ENCODE peak calls at places on chromosomes 11 and 22, in four cellular contexts. K, A, R and D are unnamed samples. For H3K36me3, the result is how much of the 10 kb centered on the place peaks cover.

GRCh38 chr11:68659158-68659921 is 25.0 kb upstream of the GAL start:
- DNase-seq in K (peak), A (peak), R (peak), D (peak)

GRCh38 chr11:29293825-29294224 is 723.0 kb downstream of the KCNA4 start:
- DNase-seq in K (peak), A (no peak), R (no peak), D (no peak)

GRCh38 chr11:70532066-70532440 is 133.7 kb downstream of the CTTN start:
- DNase-seq in K (peak), A (no peak), R (no peak), D (no peak)

GRCh38 chr11:3123761-3124733 is 41.1 kb downstream of the OSBPL5 start:
- DNase-seq in K (peak), A (peak), R (peak), D (peak)

GRCh38 chr11:16154715-16155396 is 201.5 kb downstream of the SOX6 start:
- DNase-seq in K (no peak), A (no peak), R (peak), D (no peak)

GRCh38 chr11:83625336-83625735 is 339.2 kb upstream of the CCDC90B start:
- DNase-seq in K (no peak), A (no peak), R (no peak), D (no peak)

GRCh38 chr11:110355011-110355744 is 58.8 kb upstream of the RDX start:
- DNase-seq in K (no peak), A (no peak), R (no peak), D (peak)

GRCh38 chr22:24592144-24592845 is 578 bp downstream of the LRRC75B start:
- DNase-seq in K (no peak), A (no peak), R (no peak), D (no peak)

GRCh38 chr11:47409440-47410403 is 1.3 kb downstream of the SLC39A13 start:
- DNase-seq in K (no peak), A (no peak), R (no peak), D (no peak)

GRCh38 chr11:117641008-117641915 is 155.8 kb downstream of the DSCAML1 start:
- DNase-seq in K (no peak), A (no peak), R (no peak), D (no peak)

GRCh38 chr11:11435673-11436072 is 82.6 kb upstream of the CSNK2A3 start:
- DNase-seq in K (no peak), A (no peak), R (no peak), D (no peak)

GRCh38 chr11:75652936-75653335 is 15.9 kb downstream of the MAP6 start:
- DNase-seq in K (no peak), A (no peak), R (no peak), D (no peak)

GRCh38 chr22:50548046-50548912 is 2.6 kb downstream of the KLHDC7B start:
- DNase-seq in K (no peak), A (no peak), R (no peak), D (no peak)

GRCh38 chr11:122229078-122229477 is 113.1 kb upstream of the BLID start:
- DNase-seq in K (peak), A (no peak), R (no peak), D (no peak)

GRCh38 chr22:24066872-24067271 is 55.8 kb downstream of the CABIN1 start:
- DNase-seq in K (no peak), A (no peak), R (no peak), D (no peak)

GRCh38 chr22:32053165-32053755 is 10.2 kb downstream of the SLC5A1 start:
- DNase-seq in K (no peak), A (no peak), R (no peak), D (no peak)

GRCh38 chr11:96097844-96098421 is 174.0 kb upstream of the MTMR2 start:
- DNase-seq in K (peak), A (no peak), R (no peak), D (no peak)

GRCh38 chr11:44097821-44098220 is 2.3 kb downstream of the EXT2 start:
- DNase-seq in K (peak), A (no peak), R (no peak), D (no peak)

GRCh38 chr11:1481483-1481825 is 5.1 kb downstream of the MOB2 start:
- DNase-seq in K (no peak), A (no peak), R (no peak), D (no peak)

GRCh38 chr22:17269224-17269606 is 50.0 kb upstream of the ADA2 start:
- DNase-seq in K (no peak), A (no peak), R (no peak), D (no peak)

GRCh38 chr22:48238018-48238915 is 1475.8 kb downstream of the TBC1D22A start:
- DNase-seq in K (no peak), A (no peak), R (no peak), D (peak)

GRCh38 chr11:93089474-93090102 is 108.2 kb downstream of the SLC36A4 start:
- DNase-seq in K (peak), A (no peak), R (no peak), D (no peak)

GRCh38 chr22:23130697-23131096 is 11.1 kb downstream of the RSPH14 start:
- DNase-seq in K (no peak), A (no peak), R (no peak), D (no peak)

GRCh38 chr11:78045851-78046485 is 17.7 kb upstream of the THRSP start:
- DNase-seq in K (peak), A (peak), R (no peak), D (peak)

GRCh38 chr22:25736378-25737011 is 5.5 kb upstream of the MYO18B start:
- DNase-seq in K (no peak), A (no peak), R (no peak), D (peak)

GRCh38 chr11:121394785-121395184 is 57.3 kb upstream of the SORL1 start:
- DNase-seq in K (no peak), A (no peak), R (no peak), D (no peak)

GRCh38 chr11:69642549-69642912 is 1.6 kb downstream of the CCND1 start:
- DNase-seq in K (no peak), A (no peak), R (no peak), D (no peak)

GRCh38 chr11:35192347-35192746 is 53.4 kb downstream of the CD44 start:
- DNase-seq in K (peak), A (peak), R (no peak), D (no peak)

GRCh38 chr11:17752144-17752543 is 17.6 kb downstream of the KCNC1 start:
- DNase-seq in K (no peak), A (no peak), R (no peak), D (no peak)

GRCh38 chr11:58391879-58392278 is 14.8 kb downstream of the OR5B3 start:
- DNase-seq in K (peak), A (no peak), R (no peak), D (no peak)

GRCh38 chr22:44045171-44045570 is 21.1 kb downstream of the PARVB start:
- DNase-seq in K (peak), A (no peak), R (no peak), D (no peak)

GRCh38 chr11:59289356-59289755 is 69.3 kb upstream of the OR5AN1 start:
- DNase-seq in K (no peak), A (no peak), R (no peak), D (no peak)

GRCh38 chr11:130522284-130522961 is 74.0 kb downstream of the ADAMTS15 start:
- DNase-seq in K (peak), A (peak), R (peak), D (peak)

GRCh38 chr22:44821741-44822425 is 69.5 kb downstream of the ARHGAP8 start:
- DNase-seq in K (no peak), A (no peak), R (no peak), D (no peak)

GRCh38 chr11:44030276-44030932 is 17.4 kb upstream of the ACCSL start:
- DNase-seq in K (peak), A (no peak), R (no peak), D (peak)

GRCh38 chr11:8477151-8477550 is 116.9 kb downstream of the STK33 start:
- DNase-seq in K (no peak), A (no peak), R (no peak), D (no peak)

GRCh38 chr22:29311468-29312217 is 3.9 kb downstream of the RASL10A start:
- DNase-seq in K (no peak), A (no peak), R (no peak), D (no peak)

GRCh38 chr11:73381589-73381988 is 5.4 kb downstream of the RELT start:
- DNase-seq in K (no peak), A (no peak), R (no peak), D (no peak)

GRCh38 chr11:64726211-64726641 is 3.2 kb upstream of the NRXN2 start:
- DNase-seq in K (no peak), A (no peak), R (no peak), D (no peak)

GRCh38 chr11:57322881-57323467 is 1.8 kb downstream of the TNKS1BP1 start:
- DNase-seq in K (no peak), A (no peak), R (no peak), D (no peak)
- H3K36me3 ChIP-seq in K (under half), A (under half), R (under half), D (under half)

GRCh38 chr11:66749091-66749490 is 20.1 kb upstream of the SPTBN2 start:
- DNase-seq in K (no peak), A (no peak), R (no peak), D (no peak)

GRCh38 chr11:66745356-66746235 is 16.6 kb upstream of the SPTBN2 start:
- DNase-seq in K (no peak), A (no peak), R (no peak), D (peak)

GRCh38 chr11:66743271-66743968 is 14.4 kb upstream of the SPTBN2 start:
- DNase-seq in K (no peak), A (no peak), R (no peak), D (peak)

GRCh38 chr11:66747480-66747879 is 18.5 kb upstream of the SPTBN2 start:
- DNase-seq in K (no peak), A (no peak), R (no peak), D (no peak)

GRCh38 chr11:66744485-66745355 is 15.7 kb upstream of the SPTBN2 start:
- DNase-seq in K (peak), A (peak), R (no peak), D (peak)
- TF ChIP-seq CTCF in K (no peak), A (no peak), R (no peak), D (no peak)

GRCh38 chr22:42630901-42631602 is 9.3 kb downstream of the ATP5MGL start:
- DNase-seq in K (no peak), A (no peak), R (no peak), D (no peak)
- H3K36me3 ChIP-seq in K (half or more), A (under half), R (under half), D (half or more)

GRCh38 chr22:19085233-19086043 is 36.8 kb downstream of the DGCR2 start:
- DNase-seq in K (peak), A (no peak), R (no peak), D (peak)
- TF ChIP-seq CTCF in K (peak), A (no peak), R (peak), D (peak)

DNA sequence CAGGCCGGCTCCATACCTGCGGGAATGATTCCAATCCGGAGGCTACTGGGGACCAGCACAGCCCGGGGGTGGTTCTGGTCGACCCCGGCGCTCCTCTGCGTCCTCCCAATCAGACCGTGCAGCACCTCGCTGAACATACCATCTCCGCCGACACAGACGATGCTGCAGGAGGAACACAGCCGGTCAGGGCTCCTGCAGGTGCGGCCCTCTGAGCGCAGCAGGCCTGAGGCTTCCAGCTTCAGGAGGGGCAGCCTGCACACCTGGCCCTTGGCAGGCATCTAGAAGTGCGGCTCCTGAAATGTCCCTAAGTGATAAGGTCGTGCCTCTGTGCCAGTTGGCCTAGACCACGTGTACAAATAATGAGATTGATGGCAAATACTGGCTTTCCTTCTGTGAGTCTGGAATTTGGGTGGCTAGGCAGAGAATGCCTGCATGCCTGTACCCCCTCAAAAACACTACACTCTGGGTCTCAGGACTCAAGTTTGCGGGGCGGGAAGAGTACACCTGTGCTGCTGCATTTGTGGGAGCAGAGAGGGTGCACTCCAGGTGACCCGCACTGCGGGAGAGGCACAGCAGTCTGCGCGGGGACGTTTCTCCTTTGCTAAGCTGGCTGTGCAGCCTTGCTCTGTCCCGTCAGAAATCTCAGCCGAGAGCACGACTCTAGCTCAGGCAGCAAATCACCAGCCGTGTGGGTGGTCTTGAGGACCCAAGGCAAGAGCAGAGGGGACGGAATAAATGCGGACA is 30.1 kb downstream of the CERK start:
- DNase-seq in K (no peak), A (no peak), R (no peak), D (no peak)
- H3K36me3 ChIP-seq in K (half or more), A (under half), R (under half), D (half or more)

DNA sequence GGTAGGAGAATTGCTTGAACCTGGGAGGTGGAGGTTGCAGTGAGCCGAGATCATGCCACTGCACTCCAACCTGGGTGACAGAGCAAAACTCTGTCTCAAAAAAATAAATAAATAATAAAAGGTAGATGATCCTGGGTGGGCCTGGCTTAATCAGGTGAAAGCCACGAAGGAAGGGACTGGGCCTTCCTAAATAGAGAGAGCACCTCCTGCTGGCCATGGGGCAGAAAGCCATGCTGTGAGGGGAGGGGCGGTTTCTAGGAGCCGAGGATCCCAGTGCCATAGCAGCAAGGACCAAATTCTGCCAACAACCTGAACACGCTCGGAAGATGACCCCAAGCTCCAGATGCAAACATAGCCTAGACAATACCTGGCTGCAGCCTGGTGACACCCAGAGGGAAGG is 24.5 kb upstream of the DGKZ start:
- DNase-seq in K (peak), A (no peak), R (no peak), D (no peak)
- TF ChIP-seq CTCF in K (peak), A (no peak), R (peak), D (peak)

DNA sequence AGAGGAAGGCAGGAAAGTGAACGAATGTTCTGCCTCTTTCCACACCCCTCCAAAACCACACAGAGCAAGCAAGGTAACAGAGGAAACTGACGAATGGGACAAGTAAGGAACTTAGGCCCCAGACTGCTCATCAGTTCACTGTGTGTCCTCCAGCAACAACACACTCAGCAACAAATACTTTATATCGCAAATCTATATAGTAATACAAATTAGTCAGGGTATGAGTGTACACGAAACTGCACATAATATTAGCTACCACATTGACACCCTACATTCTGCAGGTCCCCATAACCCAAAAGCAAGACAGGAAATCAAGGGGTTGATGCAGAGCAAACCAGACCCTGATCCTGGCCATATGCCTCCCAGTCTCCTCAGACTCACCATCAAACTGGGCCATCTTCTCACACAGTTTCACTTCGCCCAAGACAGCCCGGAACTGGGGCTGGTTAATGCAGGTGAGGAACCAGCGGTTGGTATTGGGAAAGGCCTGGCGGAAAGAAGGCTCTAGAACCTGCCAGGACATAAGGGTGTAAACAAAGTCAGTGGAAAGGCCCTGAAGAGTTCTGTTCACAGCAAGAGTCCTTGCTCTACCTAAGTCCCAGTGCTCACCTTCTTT is 6.6 kb downstream of the EEF1G start:
- DNase-seq in K (no peak), A (no peak), R (no peak), D (no peak)
- H3K36me3 ChIP-seq in K (half or more), A (under half), R (under half), D (half or more)

DNA sequence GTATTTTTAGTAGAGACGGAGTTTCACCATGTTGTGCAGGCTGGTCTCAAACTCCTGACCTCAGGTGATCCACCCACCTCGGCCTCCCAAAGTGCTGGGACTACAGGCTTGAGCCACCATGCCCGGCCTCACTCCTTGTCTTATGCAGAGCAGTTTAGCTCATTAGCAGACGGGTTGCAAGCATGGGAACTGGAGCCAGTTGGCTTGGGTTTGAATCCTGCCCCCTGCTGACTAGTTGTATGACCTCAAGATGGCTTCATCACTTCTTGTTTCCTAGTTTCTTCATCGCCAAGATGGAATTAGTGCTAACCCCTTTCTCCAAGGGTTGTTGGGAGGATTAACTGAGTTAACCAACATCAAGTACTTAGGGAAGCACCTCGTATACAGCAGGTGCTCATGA is 23.4 kb upstream of the RASD2 start:
- DNase-seq in K (no peak), A (no peak), R (no peak), D (no peak)
- TF ChIP-seq CTCF in K (no peak), A (no peak), R (no peak), D (no peak)

GRCh38 chr11:45933131-45933821 is 10.8 kb downstream of the LARGE2 start:
- DNase-seq in K (peak), A (no peak), R (no peak), D (no peak)

GRCh38 chr11:45935349-45936064 is 13.1 kb downstream of the LARGE2 start:
- DNase-seq in K (no peak), A (no peak), R (no peak), D (no peak)

GRCh38 chr11:45932217-45932616 is 9.8 kb downstream of the LARGE2 start:
- DNase-seq in K (no peak), A (no peak), R (no peak), D (no peak)

GRCh38 chr11:45934580-45935318 is 12.3 kb downstream of the LARGE2 start:
- DNase-seq in K (no peak), A (no peak), R (no peak), D (no peak)

DNA sequence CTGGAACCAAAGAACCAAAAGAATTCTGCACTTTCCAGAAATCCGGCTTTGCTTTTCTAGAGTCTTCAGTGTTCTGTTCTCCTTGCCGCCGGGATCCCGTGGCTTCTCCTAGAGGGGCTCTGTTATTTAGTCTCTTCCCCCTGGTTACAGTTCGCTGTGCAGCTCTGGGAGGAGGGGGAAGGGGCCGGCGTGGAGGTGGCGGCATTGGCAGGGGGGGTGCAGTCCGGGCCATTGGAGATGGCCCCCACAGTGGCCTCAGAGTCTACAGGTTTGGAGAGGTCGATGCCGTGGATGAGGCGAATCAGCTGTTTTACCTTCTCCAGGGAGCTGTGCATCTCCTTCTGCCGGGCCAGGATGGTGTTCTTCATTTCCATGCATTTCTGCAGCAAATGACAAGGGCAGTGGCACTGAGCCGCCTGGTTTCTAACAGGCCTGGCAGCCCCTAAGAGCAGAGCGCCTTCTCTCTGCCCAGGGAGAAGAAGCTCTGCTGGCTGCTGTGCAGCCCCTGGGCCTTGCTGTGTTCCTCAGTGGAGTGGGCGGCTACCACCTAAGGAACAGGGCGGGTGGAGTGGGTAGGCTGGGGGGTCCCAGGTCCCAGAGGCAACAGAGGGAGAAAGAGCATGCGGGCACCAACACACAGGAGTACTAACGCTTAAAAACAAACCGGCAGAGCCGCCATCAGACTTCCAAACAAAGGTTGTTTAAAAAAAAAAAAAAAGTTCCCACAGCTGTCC is 11.6 kb downstream of the LARGE2 start:
- DNase-seq in K (no peak), A (no peak), R (no peak), D (no peak)
- H3K36me3 ChIP-seq in K (half or more), A (under half), R (under half), D (half or more)